ENCODE peak calls at places on chromosomes 7 and 10, in eight cellular contexts. One of them, this sample, is unnamed.

GRCh38 chr10:62934258-62934657 is 118.1 kb upstream of the EGR2 start:
- DNase-seq in EL: no peak
- DNase-seq in astrocyte of the hippocampus: peak; percentile 23
- DNase-seq in PC-3: no peak
- DNase-seq in GM04504: no peak
- DNase-seq in fibroblast of lung: no peak
- DNase-seq in stimulated activated CD4-positive, alpha-beta T cell treated with anti-CD3 and anti-CD28 coated beads, Interleukin-12 subunit alpha, Interleukin-12 subunit beta, amount 100 ng/mL, for 48 hours: no peak
- DNase-seq in hippocampal formation: peak; percentile 4
- DNase-seq in this sample: no peak

GRCh38 chr7:25894002-25894901 is 257.7 kb upstream of the NFE2L3 start:
- DNase-seq in EL: no peak
- DNase-seq in fibroblast of lung: no peak
- DNase-seq in PC-3: peak; percentile 39
- DNase-seq in astrocyte of the hippocampus: peak; percentile 19
- DNase-seq in GM04504: no peak
- DNase-seq in hippocampal formation: no peak
- DNase-seq in stimulated activated CD4-positive, alpha-beta T cell treated with anti-CD3 and anti-CD28 coated beads, Interleukin-12 subunit alpha, Interleukin-12 subunit beta, amount 100 ng/mL, for 48 hours: no peak
- DNase-seq in this sample: no peak

GRCh38 chr7:149023662-149024061 is 4.6 kb downstream of the PDIA4 start:
- DNase-seq in hippocampal formation: no peak
- DNase-seq in EL: no peak
- DNase-seq in PC-3: no peak
- DNase-seq in stimulated activated CD4-positive, alpha-beta T cell treated with anti-CD3 and anti-CD28 coated beads, Interleukin-12 subunit alpha, Interleukin-12 subunit beta, amount 100 ng/mL, for 48 hours: no peak
- DNase-seq in GM04504: no peak
- DNase-seq in fibroblast of lung: no peak
- DNase-seq in astrocyte of the hippocampus: peak; percentile 27
- DNase-seq in this sample: no peak

GRCh38 chr10:33800986-33801385 is 466.5 kb upstream of the NRP1 start:
- DNase-seq in astrocyte of the hippocampus: no peak
- DNase-seq in stimulated activated CD4-positive, alpha-beta T cell treated with anti-CD3 and anti-CD28 coated beads, Interleukin-12 subunit alpha, Interleukin-12 subunit beta, amount 100 ng/mL, for 48 hours: no peak
- DNase-seq in PC-3: peak; percentile 73
- DNase-seq in EL: no peak
- DNase-seq in hippocampal formation: no peak
- DNase-seq in fibroblast of lung: no peak
- DNase-seq in GM04504: no peak
- DNase-seq in this sample: no peak

GRCh38 chr10:2631557-2631956 is 435.8 kb upstream of the PFKP start:
- DNase-seq in EL: no peak
- DNase-seq in fibroblast of lung: no peak
- DNase-seq in GM04504: no peak
- DNase-seq in PC-3: no peak
- DNase-seq in hippocampal formation: no peak
- DNase-seq in stimulated activated CD4-positive, alpha-beta T cell treated with anti-CD3 and anti-CD28 coated beads, Interleukin-12 subunit alpha, Interleukin-12 subunit beta, amount 100 ng/mL, for 48 hours: no peak
- DNase-seq in astrocyte of the hippocampus: no peak
- DNase-seq in this sample: no peak

GRCh38 chr7:85452674-85453073 is 265.8 kb upstream of the SEMA3D start:
- DNase-seq in GM04504: no peak
- DNase-seq in fibroblast of lung: no peak
- DNase-seq in stimulated activated CD4-positive, alpha-beta T cell treated with anti-CD3 and anti-CD28 coated beads, Interleukin-12 subunit alpha, Interleukin-12 subunit beta, amount 100 ng/mL, for 48 hours: no peak
- DNase-seq in astrocyte of the hippocampus: no peak
- DNase-seq in hippocampal formation: no peak
- DNase-seq in PC-3: no peak
- DNase-seq in EL: no peak
- DNase-seq in this sample: no peak

GRCh38 chr10:112208981-112209380 is 25.4 kb upstream of the GPAM start:
- DNase-seq in EL: peak; percentile 11
- DNase-seq in stimulated activated CD4-positive, alpha-beta T cell treated with anti-CD3 and anti-CD28 coated beads, Interleukin-12 subunit alpha, Interleukin-12 subunit beta, amount 100 ng/mL, for 48 hours: no peak
- DNase-seq in fibroblast of lung: no peak
- DNase-seq in hippocampal formation: no peak
- DNase-seq in PC-3: no peak
- DNase-seq in GM04504: peak; percentile 58
- DNase-seq in astrocyte of the hippocampus: peak; percentile 50
- DNase-seq in this sample: no peak

GRCh38 chr7:1447112-1447511 is 12.2 kb downstream of the MICALL2 start:
- DNase-seq in GM04504: no peak
- DNase-seq in stimulated activated CD4-positive, alpha-beta T cell treated with anti-CD3 and anti-CD28 coated beads, Interleukin-12 subunit alpha, Interleukin-12 subunit beta, amount 100 ng/mL, for 48 hours: no peak
- DNase-seq in PC-3: no peak
- DNase-seq in fibroblast of lung: no peak
- DNase-seq in hippocampal formation: no peak
- DNase-seq in astrocyte of the hippocampus: no peak
- DNase-seq in EL: no peak
- DNase-seq in this sample: no peak

GRCh38 chr7:13879143-13879542 is 110.3 kb downstream of the ETV1 start:
- DNase-seq in stimulated activated CD4-positive, alpha-beta T cell treated with anti-CD3 and anti-CD28 coated beads, Interleukin-12 subunit alpha, Interleukin-12 subunit beta, amount 100 ng/mL, for 48 hours: no peak
- DNase-seq in GM04504: no peak
- DNase-seq in EL: no peak
- DNase-seq in fibroblast of lung: no peak
- DNase-seq in hippocampal formation: no peak
- DNase-seq in astrocyte of the hippocampus: no peak
- DNase-seq in PC-3: no peak
- DNase-seq in this sample: no peak

GRCh38 chr10:35016009-35016408 is 74.1 kb downstream of the CUL2 start:
- DNase-seq in PC-3: peak; percentile 59
- DNase-seq in astrocyte of the hippocampus: no peak
- DNase-seq in hippocampal formation: no peak
- DNase-seq in fibroblast of lung: no peak
- DNase-seq in stimulated activated CD4-positive, alpha-beta T cell treated with anti-CD3 and anti-CD28 coated beads, Interleukin-12 subunit alpha, Interleukin-12 subunit beta, amount 100 ng/mL, for 48 hours: no peak
- DNase-seq in EL: no peak
- DNase-seq in GM04504: no peak
- DNase-seq in this sample: no peak

GRCh38 chr7:23346316-23346715 is 47.2 kb downstream of the MALSU1 start:
- DNase-seq in PC-3: no peak
- DNase-seq in stimulated activated CD4-positive, alpha-beta T cell treated with anti-CD3 and anti-CD28 coated beads, Interleukin-12 subunit alpha, Interleukin-12 subunit beta, amount 100 ng/mL, for 48 hours: no peak
- DNase-seq in GM04504: no peak
- DNase-seq in astrocyte of the hippocampus: no peak
- DNase-seq in fibroblast of lung: no peak
- DNase-seq in hippocampal formation: no peak
- DNase-seq in EL: no peak
- DNase-seq in this sample: no peak

GRCh38 chr7:102992820-102993531 is 80.2 kb downstream of the LRRC17 start:
- DNase-seq in GM04504: peak; percentile 48
- DNase-seq in hippocampal formation: no peak
- DNase-seq in EL: peak; percentile 79
- DNase-seq in fibroblast of lung: no peak
- DNase-seq in PC-3: peak; percentile 62
- DNase-seq in stimulated activated CD4-positive, alpha-beta T cell treated with anti-CD3 and anti-CD28 coated beads, Interleukin-12 subunit alpha, Interleukin-12 subunit beta, amount 100 ng/mL, for 48 hours: no peak
- DNase-seq in astrocyte of the hippocampus: peak; percentile 88
- DNase-seq in this sample: no peak

GRCh38 chr10:71363936-71364335 is 32.8 kb upstream of the CDH23 start:
- DNase-seq in EL: no peak
- DNase-seq in astrocyte of the hippocampus: no peak
- DNase-seq in PC-3: no peak
- DNase-seq in stimulated activated CD4-positive, alpha-beta T cell treated with anti-CD3 and anti-CD28 coated beads, Interleukin-12 subunit alpha, Interleukin-12 subunit beta, amount 100 ng/mL, for 48 hours: no peak
- DNase-seq in fibroblast of lung: no peak
- DNase-seq in GM04504: no peak
- DNase-seq in hippocampal formation: no peak
- DNase-seq in this sample: no peak

GRCh38 chr10:122464575-122464974 is 3.2 kb downstream of the HTRA1 start:
- DNase-seq in PC-3: no peak
- DNase-seq in GM04504: no peak
- DNase-seq in hippocampal formation: peak; percentile 40
- DNase-seq in fibroblast of lung: no peak
- DNase-seq in EL: no peak
- DNase-seq in stimulated activated CD4-positive, alpha-beta T cell treated with anti-CD3 and anti-CD28 coated beads, Interleukin-12 subunit alpha, Interleukin-12 subunit beta, amount 100 ng/mL, for 48 hours: no peak
- DNase-seq in astrocyte of the hippocampus: no peak
- DNase-seq in this sample: no peak

GRCh38 chr7:32206987-32207386 is 136.8 kb upstream of the PDE1C start:
- DNase-seq in hippocampal formation: no peak
- DNase-seq in astrocyte of the hippocampus: peak; percentile 41
- DNase-seq in PC-3: peak; percentile 44
- DNase-seq in stimulated activated CD4-positive, alpha-beta T cell treated with anti-CD3 and anti-CD28 coated beads, Interleukin-12 subunit alpha, Interleukin-12 subunit beta, amount 100 ng/mL, for 48 hours: no peak
- DNase-seq in EL: peak; percentile 40
- DNase-seq in fibroblast of lung: peak; percentile 1
- DNase-seq in GM04504: no peak
- DNase-seq in this sample: no peak

GRCh38 chr7:127253289-127254162 is 785 bp upstream of the GRM8 start:
- DNase-seq in fibroblast of lung: peak; percentile 50
- DNase-seq in stimulated activated CD4-positive, alpha-beta T cell treated with anti-CD3 and anti-CD28 coated beads, Interleukin-12 subunit alpha, Interleukin-12 subunit beta, amount 100 ng/mL, for 48 hours: peak; percentile 48
- DNase-seq in astrocyte of the hippocampus: peak; percentile 83
- DNase-seq in PC-3: peak; percentile 58
- DNase-seq in hippocampal formation: peak; percentile 64
- DNase-seq in EL: peak; percentile 46
- DNase-seq in GM04504: no peak
- DNase-seq in this sample: peak; percentile 98

GRCh38 chr10:44956717-44957706 is 2.6 kb upstream of the RASSF4 start:
- DNase-seq in EL: no peak
- DNase-seq in fibroblast of lung: no peak
- DNase-seq in PC-3: no peak
- DNase-seq in GM04504: no peak
- DNase-seq in hippocampal formation: no peak
- DNase-seq in stimulated activated CD4-positive, alpha-beta T cell treated with anti-CD3 and anti-CD28 coated beads, Interleukin-12 subunit alpha, Interleukin-12 subunit beta, amount 100 ng/mL, for 48 hours: no peak
- DNase-seq in astrocyte of the hippocampus: no peak
- DNase-seq in this sample: peak; percentile 21

GRCh38 chr7:99820408-99821027 is 7.3 kb upstream of the CYP3A43 start:
- DNase-seq in stimulated activated CD4-positive, alpha-beta T cell treated with anti-CD3 and anti-CD28 coated beads, Interleukin-12 subunit alpha, Interleukin-12 subunit beta, amount 100 ng/mL, for 48 hours: no peak
- DNase-seq in astrocyte of the hippocampus: no peak
- DNase-seq in hippocampal formation: no peak
- DNase-seq in PC-3: no peak
- DNase-seq in EL: no peak
- DNase-seq in fibroblast of lung: no peak
- DNase-seq in GM04504: no peak
- DNase-seq in this sample: no peak

GRCh38 chr7:23530355-23530754 is 1.4 kb downstream of the TRA2A start:
- DNase-seq in stimulated activated CD4-positive, alpha-beta T cell treated with anti-CD3 and anti-CD28 coated beads, Interleukin-12 subunit alpha, Interleukin-12 subunit beta, amount 100 ng/mL, for 48 hours: no peak
- DNase-seq in fibroblast of lung: peak; percentile 38
- DNase-seq in astrocyte of the hippocampus: peak; percentile 53
- DNase-seq in hippocampal formation: no peak
- DNase-seq in PC-3: peak; percentile 51
- DNase-seq in EL: peak; percentile 30
- DNase-seq in GM04504: peak; percentile 7
- DNase-seq in this sample: no peak

This sample was measured in osteoblast.